ENCODE peak calls at places on chromosomes 7 and 10, in four cellular contexts. S is naive thymus-derived CD8-positive, alpha-beta T cell; X is type B pancreatic cell; V is stimulated activated CD8-positive, alpha-beta memory T cell treated with anti-CD3 and anti-CD28 coated beads, Interleukin-15, amount 100 ng/mL, for 48 hours. W is an unnamed sample.

GRCh38 chr10:86943316-86944030 is 13.9 kb downstream of the MMRN2 start:
- DNase-seq in V (no peak), S (no peak), X (peak; percentile 60), W (no peak)

GRCh38 chr10:71880425-71881306 is 29.6 kb upstream of the PSAP start:
- DNase-seq in V (no peak), X (no peak), S (no peak), W (no peak)

GRCh38 chr7:37105119-37105518 is 343.5 kb downstream of the ELMO1 start:
- DNase-seq in X (no peak), S (no peak), V (no peak), W (no peak)

GRCh38 chr7:64832136-64832535 is 37.9 kb downstream of the ZNF138 start:
- DNase-seq in S (no peak), X (no peak), V (no peak), W (no peak)

GRCh38 chr7:84040365-84040764 is 154.2 kb downstream of the SEMA3A start:
- DNase-seq in X (no peak), V (no peak), S (no peak), W (no peak)

GRCh38 chr10:61110936-61111335 is 167.0 kb upstream of the RHOBTB1 start:
- DNase-seq in S (no peak), V (no peak), X (no peak), W (no peak)

GRCh38 chr10:110820321-110820814 is 51.4 kb upstream of the PDCD4 start:
- DNase-seq in X (no peak), S (no peak), V (no peak), W (no peak)

GRCh38 chr7:90903856-90904255 is 307.7 kb downstream of the CDK14 start:
- DNase-seq in S (no peak), V (no peak), X (no peak), W (no peak)

GRCh38 chr7:157752832-157753291 is 416.1 kb downstream of the DNAJB6 start:
- DNase-seq in X (no peak), S (no peak), V (no peak), W (no peak)

GRCh38 chr7:51428226-51428887 is 111.7 kb upstream of the COBL start:
- DNase-seq in V (no peak), S (no peak), X (no peak), W (no peak)

GRCh38 chr7:136033413-136034031 is 56.4 kb upstream of the MTPN start:
- DNase-seq in V (no peak), S (no peak), X (no peak), W (no peak)

GRCh38 chr7:156659961-156660360 is 19.4 kb downstream of the RNF32 start:
- DNase-seq in X (no peak), V (no peak), S (no peak), W (no peak)

GRCh38 chr7:150949971-150950491 is 28.1 kb downstream of the KCNH2 start:
- DNase-seq in X (no peak), S (no peak), V (no peak), W (no peak)

GRCh38 chr10:97401455-97401919 is 347 bp upstream of the RRP12 start:
- DNase-seq in X (no peak), V (no peak), S (no peak), W (no peak)

GRCh38 chr10:7230956-7231355 is 179.9 kb downstream of the SFMBT2 start:
- DNase-seq in X (no peak), S (no peak), V (no peak), W (no peak)

GRCh38 chr7:146387140-146387539 is 270.5 kb downstream of the CNTNAP2 start:
- DNase-seq in V (no peak), S (no peak), X (no peak), W (no peak)

GRCh38 chr10:132145002-132145401 is 41.7 kb upstream of the DPYSL4 start:
- DNase-seq in X (no peak), S (no peak), V (no peak), W (no peak)

GRCh38 chr10:116274141-116274861 is 1.3 kb upstream of the GFRA1 start:
- DNase-seq in X (no peak), S (no peak), V (no peak), W (no peak)

GRCh38 chr10:106942035-106942662 is 222.4 kb downstream of the SORCS1 start:
- DNase-seq in V (no peak), S (no peak), X (no peak), W (no peak)

GRCh38 chr10:79378647-79379511 is 31.6 kb downstream of the PPIF start:
- DNase-seq in S (no peak), X (peak; percentile 47), V (no peak), W (no peak)

GRCh38 chr7:42492895-42493294 is 255.9 kb upstream of the GLI3 start:
- DNase-seq in X (no peak), S (no peak), V (no peak), W (no peak)

GRCh38 chr10:127474501-127474900 is 74.6 kb upstream of the NPS start:
- DNase-seq in X (no peak), V (no peak), S (no peak), W (no peak)

GRCh38 chr7:85065888-85066485 is 120.9 kb downstream of the SEMA3D start:
- DNase-seq in X (no peak), V (no peak), S (no peak), W (no peak)

GRCh38 chr7:45122975-45123860 is 11.7 kb upstream of the TBRG4 start:
- DNase-seq in S (no peak), V (no peak), X (no peak), W (no peak)

GRCh38 chr7:141654551-141654950 is 47.4 kb downstream of the DENND11 start:
- DNase-seq in X (no peak), S (peak; percentile 53), V (peak; percentile 21), W (peak; percentile 69)

GRCh38 chr10:121722665-121723064 is 124.4 kb upstream of the FGFR2 start:
- DNase-seq in S (no peak), V (no peak), X (no peak), W (peak; percentile 65)

GRCh38 chr10:121926669-121927360 is 1.0 kb downstream of the ATE1 start:
- DNase-seq in X (no peak), S (peak; percentile 24), V (no peak), W (no peak)

GRCh38 chr10:113958631-113959382 is 84.9 kb upstream of the ADRB1 start:
- DNase-seq in X (no peak), S (no peak), V (peak; percentile 7), W (peak; percentile 94)

GRCh38 chr7:26237035-26237807 is 35.7 kb downstream of the CBX3 start:
- DNase-seq in S (no peak), V (no peak), X (no peak), W (no peak)

GRCh38 chr7:74280985-74281384 is 8.2 kb upstream of the CLIP2 start:
- DNase-seq in V (no peak), S (no peak), X (no peak), W (peak; percentile 82)

GRCh38 chr10:37495415-37495814 is 362.0 kb downstream of the ZNF248 start:
- DNase-seq in V (no peak), S (no peak), X (no peak), W (peak; percentile 7)

GRCh38 chr7:50266893-50267386 is 37.6 kb upstream of the IKZF1 start:
- DNase-seq in X (no peak), V (peak; percentile 78), S (peak; percentile 86), W (no peak)

GRCh38 chr10:95234951-95235350 is 40.9 kb downstream of the ACSM6 start:
- DNase-seq in S (no peak), X (no peak), V (no peak), W (no peak)

GRCh38 chr7:31108097-31108657 is 56.1 kb downstream of the ADCYAP1R1 start:
- DNase-seq in S (no peak), V (no peak), X (peak; percentile 3), W (no peak)